ENCODE peak calls at places on chromosomes 16 and 17, in eight cellular contexts. I is fibroblast of the conjunctiva, G is pancreas, A is thyroid gland, Y is cardiac muscle cell, V is C1 segment of cervical spinal cord, M is T-helper 2 cell, X is Calu3. Q is an unnamed sample.

GRCh38 chr16:19093631-19094541 is 19.9 kb upstream of the ITPRIPL2 start:
- DNase-seq in I (no peak), G (no peak), A (no peak), Y (no peak), V (no peak), M (no peak), X (no peak), Q (no peak)

GRCh38 chr16:1078579-1079021 is 6.1 kb downstream of the SSTR5 start:
- DNase-seq in I (no peak), G (peak), A (no peak), Y (peak), V (no peak), M (no peak), X (peak), Q (no peak)

GRCh38 chr17:77235370-77236080 is 94.8 kb downstream of the SEC14L1 start:
- DNase-seq in I (peak), G (no peak), A (peak), Y (peak), V (peak), M (no peak), X (no peak), Q (no peak)

GRCh38 chr17:63381101-63381729 is 64.9 kb downstream of the CYB561 start:
- DNase-seq in I (no peak), G (no peak), A (no peak), Y (peak), V (no peak), M (no peak), X (no peak), Q (no peak)

GRCh38 chr17:6856054-6856453 is 24.5 kb upstream of the TEKT1 start:
- DNase-seq in I (no peak), G (no peak), A (no peak), Y (no peak), V (no peak), M (no peak), X (no peak), Q (no peak)

GRCh38 chr17:73956595-73957465 is 246.6 kb upstream of the RPL38 start:
- DNase-seq in I (no peak), G (peak), A (peak), Y (peak), V (peak), M (no peak), X (peak), Q (peak)

GRCh38 chr16:24164402-24164801 is 91.7 kb upstream of the CACNG3 start:
- DNase-seq in I (no peak), G (no peak), A (no peak), Y (no peak), V (no peak), M (no peak), X (no peak), Q (no peak)

GRCh38 chr16:25037632-25038031 is 22.5 kb upstream of the ARHGAP17 start:
- DNase-seq in I (no peak), G (no peak), A (no peak), Y (no peak), V (no peak), M (no peak), X (no peak), Q (no peak)

Q was measured in stimulated activated naive CD4-positive, alpha-beta T cell.